ENCODE peak calls at places on chromosomes 13 and 19, in nine cellular contexts. M, I, Z, X, Q, E, B, P and Y are unnamed samples.

GRCh38 chr19:35673121-35673804 is 6.9 kb downstream of the UPK1A start:
- DNase-seq in M (peak), I (no peak), Z (peak), X (peak), Q (no peak), E (no peak), B (peak), P (peak), Y (peak)

GRCh38 chr13:57629391-57629804 is 2.1 kb upstream of the PCDH17 start:
- DNase-seq in M (no peak), I (no peak), Z (no peak), X (no peak), Q (peak), E (no peak), B (no peak), P (peak), Y (no peak)

GRCh38 chr13:113577881-113578435 is 6.6 kb upstream of the TFDP1 start:
- DNase-seq in M (no peak), I (no peak), Z (no peak), X (no peak), Q (no peak), E (no peak), B (no peak), P (no peak), Y (no peak)

GRCh38 chr13:29543230-29544215 is 52.0 kb downstream of the SLC7A1 start:
- DNase-seq in M (no peak), I (no peak), Z (no peak), X (peak), Q (no peak), E (no peak), B (peak), P (no peak), Y (no peak)

GRCh38 chr13:109595466-109595865 is 190.9 kb downstream of the IRS2 start:
- DNase-seq in M (no peak), I (no peak), Z (no peak), X (no peak), Q (no peak), E (no peak), B (no peak), P (no peak), Y (no peak)

GRCh38 chr13:75202981-75203380 is 279.0 kb downstream of the TBC1D4 start:
- DNase-seq in M (no peak), I (no peak), Z (no peak), X (no peak), Q (no peak), E (no peak), B (no peak), P (no peak), Y (no peak)

GRCh38 chr13:50543767-50544166 is 299.7 kb downstream of the DLEU7 start:
- DNase-seq in M (no peak), I (no peak), Z (no peak), X (no peak), Q (no peak), E (no peak), B (peak), P (no peak), Y (no peak)

GRCh38 chr19:7326105-7326877 is 22.4 kb upstream of the ARHGEF18 start:
- DNase-seq in M (peak), I (no peak), Z (peak), X (no peak), Q (no peak), E (no peak), B (no peak), P (peak), Y (no peak)

GRCh38 chr13:31042501-31043165 is 110.2 kb downstream of the TEX26 start:
- DNase-seq in M (no peak), I (no peak), Z (no peak), X (no peak), Q (no peak), E (no peak), B (no peak), P (no peak), Y (no peak)

GRCh38 chr19:54653181-54653809 is 9.5 kb upstream of the LILRB4 start:
- DNase-seq in M (no peak), I (no peak), Z (peak), X (no peak), Q (no peak), E (no peak), B (peak), P (no peak), Y (peak)

GRCh38 chr13:52399708-52400107 is 6.3 kb downstream of the THSD1 start:
- DNase-seq in M (no peak), I (no peak), Z (no peak), X (no peak), Q (no peak), E (no peak), B (peak), P (no peak), Y (no peak)

DNA sequence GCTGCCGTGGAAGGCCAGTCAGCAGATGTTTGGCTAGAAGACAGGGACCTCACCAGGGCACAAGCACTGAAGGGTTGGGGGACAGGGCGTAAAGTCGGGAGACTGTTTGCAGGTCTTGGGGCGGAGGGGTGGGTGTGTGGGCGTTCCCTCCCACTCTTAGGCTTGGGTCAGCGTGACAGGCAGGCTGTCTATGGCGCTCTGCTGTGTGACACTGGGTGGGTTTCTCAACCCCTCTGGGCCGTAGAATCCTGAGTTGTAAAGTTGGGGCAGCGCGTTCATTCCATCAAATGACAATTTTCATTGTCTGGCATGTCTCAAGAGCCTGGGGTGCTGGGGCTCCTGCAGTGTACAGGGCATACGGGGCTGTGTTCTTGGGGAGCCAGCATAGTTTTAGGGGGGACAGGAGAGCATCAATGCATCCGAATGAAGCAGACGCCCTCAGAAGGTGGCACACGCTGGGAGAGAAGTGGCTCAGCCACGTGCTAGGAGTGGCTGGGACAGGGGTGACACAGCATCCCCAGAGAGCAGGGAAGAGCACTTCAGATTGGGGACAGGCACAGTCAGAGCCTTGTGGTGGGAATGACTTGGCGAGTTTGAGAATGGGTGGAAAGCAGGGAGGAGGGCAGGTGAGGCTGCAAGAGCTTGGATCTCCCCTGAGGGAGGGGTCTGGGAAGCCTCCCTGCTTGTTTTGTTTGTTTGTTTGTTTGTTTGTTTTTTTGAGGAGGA is 4.4 kb downstream of the CRTC1 start:
- DNase-seq in M (no peak), I (no peak), Z (no peak), X (no peak), Q (no peak), E (no peak), B (no peak), P (no peak), Y (no peak)
- TF ChIP-seq POLR2A in M (no peak), I (no peak), Z (no peak), X (no peak), Q (no peak), E (no peak), B (no peak), P (no peak), Y (no peak)

DNA sequence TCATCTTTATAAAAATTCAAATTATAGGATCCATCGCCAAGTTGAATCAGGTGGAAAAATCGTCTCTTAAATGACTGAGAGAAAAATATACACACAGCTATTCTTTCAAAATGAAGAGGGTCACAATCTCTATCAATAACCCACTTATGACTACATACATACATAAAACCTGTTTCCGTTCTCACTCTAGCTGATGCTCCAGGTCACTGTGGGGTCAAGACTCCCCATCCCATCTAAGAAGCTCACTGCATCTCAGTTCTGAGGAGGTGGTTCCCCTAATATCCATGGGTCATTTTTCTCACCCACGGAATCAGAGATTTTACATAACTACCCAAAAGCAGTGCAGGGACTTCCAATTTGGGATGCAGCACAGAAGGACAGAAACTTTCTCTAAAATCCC is 56.8 kb downstream of the DOCK9 start:
- DNase-seq in M (no peak), I (no peak), Z (no peak), X (no peak), Q (no peak), E (no peak), B (no peak), P (no peak), Y (no peak)
- TF ChIP-seq POLR2A in M (no peak), I (no peak), Z (no peak), X (no peak), Q (no peak), E (no peak), B (no peak), P (no peak), Y (no peak)

DNA sequence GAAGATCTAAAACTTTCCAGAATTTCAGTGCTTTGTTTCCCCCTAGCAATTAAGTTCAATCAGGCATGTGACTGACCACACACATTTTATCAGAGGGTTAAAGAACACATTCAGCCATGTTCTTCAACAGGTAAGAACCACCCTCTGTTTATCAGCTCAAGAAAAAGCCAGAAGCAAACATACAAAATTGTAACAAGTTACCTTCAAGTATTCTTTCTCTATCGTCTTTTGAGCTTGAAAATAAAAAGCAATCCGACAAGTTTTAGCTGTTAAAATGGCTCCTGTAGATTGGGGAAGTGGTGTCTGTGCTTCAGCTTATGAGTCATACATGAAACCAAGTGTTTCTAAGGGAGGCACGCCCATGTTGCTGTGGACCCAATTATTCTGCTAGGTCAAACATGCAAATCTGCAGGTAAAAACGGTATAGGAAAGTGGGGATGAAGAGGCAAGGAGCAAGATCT is at the start of gene ELF1:
- DNase-seq in M (peak), I (peak), Z (peak), X (peak), Q (no peak), E (peak), B (peak), P (peak), Y (peak)
- TF ChIP-seq POLR2A in M (peak), I (no peak), Z (peak), X (peak), Q (no peak), E (peak), B (no peak), P (peak), Y (no peak)

GRCh38 chr19:4374451-4375163 is 25.7 kb downstream of the SH3GL1 start:
- DNase-seq in M (peak), I (peak), Z (peak), X (no peak), Q (no peak), E (no peak), B (peak), P (peak), Y (peak)
- TF ChIP-seq POLR2A in M (no peak), I (peak), Z (no peak), X (no peak), Q (no peak), E (no peak), B (no peak), P (no peak), Y (no peak)

DNA sequence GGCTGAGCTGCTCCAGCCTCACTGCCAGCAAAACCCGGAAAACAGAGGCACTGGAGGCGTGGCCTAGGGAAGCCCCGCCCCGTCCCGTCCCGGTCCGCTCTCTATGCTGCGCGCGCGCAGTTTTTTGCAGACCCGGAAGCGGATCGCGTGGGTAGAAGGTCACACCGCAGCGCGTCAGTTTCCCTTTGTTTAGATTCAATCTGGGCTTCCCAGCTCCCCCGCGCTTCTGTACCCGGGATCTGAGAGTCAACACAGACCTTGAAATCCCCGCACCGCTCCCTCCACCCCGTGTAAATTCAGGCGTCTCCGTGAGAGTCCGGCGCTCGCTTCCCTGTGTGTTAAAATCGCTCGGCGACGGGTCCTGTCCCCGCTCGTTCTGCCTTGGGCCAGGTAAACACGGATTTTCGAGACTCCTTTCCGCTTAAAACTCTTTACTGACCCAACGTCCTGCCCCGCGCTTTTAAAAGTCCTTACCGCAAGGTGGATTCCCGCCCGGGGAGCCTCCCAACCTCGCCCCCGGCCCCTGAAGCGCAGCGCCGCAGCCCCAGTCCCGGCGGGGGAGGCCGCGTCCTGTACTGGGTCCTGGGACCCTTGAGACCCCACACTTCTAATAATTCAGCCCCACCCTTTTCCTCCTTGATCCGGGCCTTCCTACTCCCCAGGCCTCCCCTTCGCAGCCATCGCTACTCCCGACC is at the start of gene ZNF610:
- DNase-seq in M (peak), I (peak), Z (no peak), X (peak), Q (peak), E (peak), B (peak), P (peak), Y (peak)
- TF ChIP-seq POLR2A in M (peak), I (peak), Z (no peak), X (peak), Q (peak), E (peak), B (peak), P (peak), Y (no peak)

GRCh38 chr19:634975-635652 is 1.8 kb upstream of the POLRMT start:
- DNase-seq in M (no peak), I (no peak), Z (no peak), X (no peak), Q (no peak), E (no peak), B (no peak), P (no peak), Y (no peak)

GRCh38 chr19:632228-633067 is 889 bp downstream of the POLRMT start:
- DNase-seq in M (peak), I (no peak), Z (no peak), X (peak), Q (no peak), E (no peak), B (peak), P (no peak), Y (no peak)

GRCh38 chr19:633786-634639 is 676 bp upstream of the POLRMT start:
- DNase-seq in M (no peak), I (no peak), Z (no peak), X (no peak), Q (no peak), E (no peak), B (peak), P (no peak), Y (no peak)

GRCh38 chr19:629961-630714 is 3.2 kb downstream of the POLRMT start:
- DNase-seq in M (no peak), I (no peak), Z (no peak), X (no peak), Q (no peak), E (no peak), B (no peak), P (no peak), Y (no peak)

GRCh38 chr19:633068-633785 is at the start of gene POLRMT:
- DNase-seq in M (peak), I (peak), Z (peak), X (peak), Q (peak), E (peak), B (peak), P (peak), Y (peak)
- TF ChIP-seq POLR2A in M (no peak), I (peak), Z (peak), X (no peak), Q (peak), E (no peak), B (peak), P (peak), Y (peak)